ENCODE peak calls at places on chromosomes 11 and 22, in six cellular contexts. N is mesenchymal stem cell, G is astrocyte, Z is breast epithelium, U is H1, S is lower leg skin. J is an unnamed sample.

GRCh38 chr22:45587638-45588481 is 83.8 kb upstream of the ATXN10 start:
- DNase-seq in N (peak), G (peak), Z (no peak), U (no peak), S (no peak), J (peak)

GRCh38 chr22:44151661-44152060 is 29.1 kb upstream of the PARVG start:
- DNase-seq in N (peak), G (peak), Z (no peak), U (no peak), S (no peak), J (peak)

GRCh38 chr11:16402654-16403447 is 46.5 kb upstream of the SOX6 start:
- DNase-seq in N (no peak), G (peak), Z (no peak), U (peak), S (no peak), J (no peak)

GRCh38 chr11:36312593-36312990 is 16.5 kb downstream of the PRR5L start:
- DNase-seq in N (peak), G (peak), Z (no peak), U (no peak), S (no peak), J (peak)

GRCh38 chr22:19516378-19517170 is 7.6 kb downstream of the CLDN5 start:
- DNase-seq in N (no peak), G (no peak), Z (no peak), U (no peak), S (no peak), J (no peak)

GRCh38 chr11:88246680-88247079 is 71.4 kb upstream of the RAB38 start:
- DNase-seq in N (peak), G (peak), Z (no peak), U (no peak), S (peak), J (peak)

GRCh38 chr22:22171357-22172218 is 73.0 kb upstream of the VPREB1 start:
- DNase-seq in N (peak), G (no peak), Z (no peak), U (no peak), S (no peak), J (peak)

GRCh38 chr11:111414936-111415335 is 35.9 kb upstream of the POU2AF1 start:
- DNase-seq in N (no peak), G (no peak), Z (no peak), U (no peak), S (no peak), J (no peak)

GRCh38 chr11:68039526-68040086 is 781 bp downstream of the TCIRG1 start:
- DNase-seq in N (no peak), G (no peak), Z (no peak), U (no peak), S (no peak), J (no peak)

GRCh38 chr22:50676661-50677492 is 4.3 kb downstream of the SHANK3 start:
- DNase-seq in N (no peak), G (no peak), Z (no peak), U (no peak), S (no peak), J (no peak)

GRCh38 chr22:24124247-24124646 is 57.0 kb upstream of the SUSD2 start:
- DNase-seq in N (no peak), G (no peak), Z (no peak), U (no peak), S (no peak), J (no peak)

GRCh38 chr11:30487200-30487898 is 98.8 kb downstream of the MPPED2 start:
- DNase-seq in N (peak), G (no peak), Z (no peak), U (no peak), S (peak), J (peak)

GRCh38 chr11:102810943-102811528 is 13.1 kb upstream of the MMP1 start:
- DNase-seq in N (peak), G (no peak), Z (no peak), U (no peak), S (no peak), J (peak)

GRCh38 chr22:25962711-25963110 is 206.6 kb upstream of the SEZ6L start:
- DNase-seq in N (no peak), G (no peak), Z (no peak), U (no peak), S (no peak), J (no peak)

GRCh38 chr11:113596658-113597057 is 109.5 kb downstream of the TMPRSS5 start:
- DNase-seq in N (no peak), G (no peak), Z (no peak), U (no peak), S (no peak), J (no peak)

GRCh38 chr11:115905331-115905730 is 401.1 kb upstream of the CADM1 start:
- DNase-seq in N (no peak), G (peak), Z (no peak), U (no peak), S (no peak), J (no peak)

DNA sequence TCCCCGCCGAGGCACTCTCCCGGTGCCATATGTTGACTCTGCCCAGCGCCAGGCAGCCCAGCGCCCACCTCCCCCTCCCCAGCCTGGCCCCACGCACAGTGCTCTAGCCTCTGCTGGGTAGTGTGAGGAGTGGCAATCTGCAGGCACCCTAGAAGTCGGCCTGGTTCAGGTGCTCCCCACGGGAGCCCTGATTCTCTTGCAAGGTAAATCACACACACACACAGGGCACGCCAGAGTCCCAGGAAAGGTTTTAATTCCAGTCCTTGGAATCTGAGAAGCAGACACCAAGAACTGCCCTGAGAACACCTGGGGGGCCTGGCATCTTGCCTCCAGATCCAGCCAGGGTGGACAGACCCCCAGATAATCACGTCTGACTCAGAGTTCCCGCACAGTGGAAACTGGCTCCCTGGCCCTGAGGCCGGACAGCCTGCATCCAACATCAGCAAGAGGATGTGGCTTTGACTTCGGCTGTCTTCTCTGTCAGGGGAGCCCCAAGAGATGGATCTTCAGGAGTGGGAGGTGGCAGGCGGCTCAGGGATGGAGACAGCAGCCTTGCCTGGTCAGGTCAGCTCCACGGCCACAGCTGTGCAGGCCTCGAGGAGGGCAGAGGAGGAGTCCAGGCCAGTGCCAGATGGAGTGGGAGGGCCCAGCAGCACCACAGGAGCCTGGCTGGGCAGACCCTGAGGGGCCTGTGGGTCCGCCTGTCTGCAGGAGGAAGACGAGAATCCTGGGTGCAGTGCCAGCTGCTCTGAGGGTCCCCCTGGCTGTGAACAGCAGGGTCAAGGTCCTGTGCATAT is 1.1 kb upstream of the RIN1 start:
- DNase-seq in N (peak), G (peak), Z (no peak), U (no peak), S (no peak), J (peak)
- H3K4me3 ChIP-seq in N (no peak), G (no peak), Z (peak), U (no peak), S (no peak), J (peak)

GRCh38 chr11:33317662-33318061 is 60.5 kb downstream of the HIPK3 start:
- DNase-seq in N (no peak), G (peak), Z (no peak), U (no peak), S (no peak), J (no peak)

GRCh38 chr11:33319965-33320813 is 63.0 kb downstream of the HIPK3 start:
- DNase-seq in N (no peak), G (no peak), Z (no peak), U (no peak), S (no peak), J (no peak)

GRCh38 chr11:33310720-33311500 is 53.7 kb downstream of the HIPK3 start:
- DNase-seq in N (peak), G (peak), Z (no peak), U (peak), S (no peak), J (peak)

GRCh38 chr11:33311680-33312079 is 54.5 kb downstream of the HIPK3 start:
- DNase-seq in N (no peak), G (no peak), Z (no peak), U (no peak), S (no peak), J (no peak)

DNA sequence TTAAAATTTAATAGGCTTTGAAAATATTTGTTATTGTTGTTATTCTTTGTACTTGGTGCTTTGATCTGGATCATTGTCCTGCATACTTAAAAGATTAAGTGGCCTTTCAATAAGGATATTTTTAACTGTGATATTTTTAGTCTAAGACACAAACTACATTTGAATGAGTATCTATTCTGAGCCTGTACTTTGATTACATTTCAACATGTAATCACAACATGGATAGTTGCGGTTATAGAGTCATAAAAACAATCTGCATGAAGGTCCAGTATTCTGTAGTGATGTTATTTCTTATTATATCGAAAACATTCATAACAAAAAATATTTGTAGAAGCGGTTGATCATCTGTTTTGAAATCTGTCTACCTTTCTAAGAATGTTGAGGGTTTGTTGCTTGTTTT is 58.6 kb downstream of the HIPK3 start:
- DNase-seq in N (no peak), G (no peak), Z (no peak), U (no peak), S (no peak), J (no peak)
- H3K4me3 ChIP-seq in N (no peak), G (no peak), Z (no peak), U (no peak), S (no peak), J (no peak)

GRCh38 chr11:121368504-121368903 is 75.9 kb downstream of the SC5D start:
- DNase-seq in N (no peak), G (no peak), Z (no peak), U (no peak), S (no peak), J (no peak)
- H3K4me3 ChIP-seq in N (no peak), G (no peak), Z (no peak), U (no peak), S (no peak), J (no peak)

GRCh38 chr11:74466916-74467885 is at the start of gene KCNE3:
- DNase-seq in N (peak), G (no peak), Z (no peak), U (no peak), S (no peak), J (peak)
- H3K4me3 ChIP-seq in N (peak), G (peak), Z (peak), U (peak), S (peak), J (peak)

GRCh38 chr22:30268331-30268730 is 1.7 kb upstream of the OSM start:
- DNase-seq in N (no peak), G (no peak), Z (no peak), U (no peak), S (no peak), J (no peak)

GRCh38 chr22:30265131-30265720 is 1.4 kb downstream of the OSM start:
- DNase-seq in N (no peak), G (no peak), Z (no peak), U (no peak), S (no peak), J (no peak)

GRCh38 chr22:30265851-30266444 is 703 bp downstream of the OSM start:
- DNase-seq in N (no peak), G (no peak), Z (no peak), U (no peak), S (no peak), J (no peak)

GRCh38 chr22:30267382-30268302 is 991 bp upstream of the OSM start:
- DNase-seq in N (no peak), G (no peak), Z (no peak), U (no peak), S (no peak), J (no peak)

GRCh38 chr22:30266445-30267381 is at the start of gene OSM:
- DNase-seq in N (no peak), G (no peak), Z (no peak), U (no peak), S (no peak), J (no peak)
- H3K4me3 ChIP-seq in N (no peak), G (no peak), Z (peak), U (no peak), S (peak), J (no peak)

GRCh38 chr11:117989351-117990102 is 3.3 kb downstream of the IL10RA start:
- DNase-seq in N (peak), G (no peak), Z (no peak), U (no peak), S (no peak), J (no peak)
- H3K4me3 ChIP-seq in N (no peak), G (no peak), Z (peak), U (no peak), S (no peak), J (no peak)

J was measured in choroid plexus epithelial cell.